ENCODE peak calls at places on chromosome 9, in four cellular contexts. T is progenitor cell of endocrine pancreas, S is heart right ventricle, H is COR-L47. R is an unnamed sample.

GRCh38 chr9:115411516-115411915 is 293.6 kb upstream of the TNC start:
- DNase-seq in H (no peak), T (no peak), S (no peak), R (no peak)

GRCh38 chr9:137547687-137548543 is 2.3 kb downstream of the PNPLA7 start:
- DNase-seq in H (no peak), S (no peak), T (no peak), R (no peak)

GRCh38 chr9:93598647-93599241 is 22.4 kb downstream of the PHF2 start:
- DNase-seq in H (no peak), T (no peak), S (no peak), R (peak)

GRCh38 chr9:99357575-99357974 is 135.5 kb downstream of the SEC61B start:
- DNase-seq in S (peak), H (no peak), T (no peak), R (no peak)

GRCh38 chr9:77597057-77597456 is 51.1 kb downstream of the GNA14 start:
- DNase-seq in H (no peak), S (no peak), T (no peak), R (no peak)

GRCh38 chr9:7613931-7614330 is 185.6 kb downstream of the DMAC1 start:
- DNase-seq in S (no peak), H (no peak), T (no peak), R (no peak)

GRCh38 chr9:122053056-122053455 is 40.1 kb downstream of the TTLL11 start:
- DNase-seq in T (no peak), H (no peak), S (no peak), R (no peak)

GRCh38 chr9:115672477-115673316 is 480.9 kb upstream of the PAPPA start:
- DNase-seq in S (peak), H (no peak), T (no peak), R (no peak)